ENCODE peak calls at places on chromosomes 1 and 21, in four cellular contexts. One of them, this sample, is unnamed. For H3K9me1, the result is how much of the 10 kb centered on the place peaks cover.

GRCh38 chr1:201370500-201370899 is 7.0 kb downstream of the TNNT2 start:
- DNase-seq in K562: no peak
- DNase-seq in IMR-90: no peak
- DNase-seq in endothelial cell of umbilical vein: no peak
- DNase-seq in this sample: no peak

GRCh38 chr1:78607944-78608343 is 12.3 kb upstream of the IFI44L start:
- DNase-seq in K562: no peak
- DNase-seq in IMR-90: no peak
- DNase-seq in endothelial cell of umbilical vein: no peak
- DNase-seq in this sample: no peak

GRCh38 chr1:1622578-1623094 is 7.3 kb downstream of the MIB2 start:
- DNase-seq in IMR-90: no peak
- DNase-seq in K562: no peak
- DNase-seq in endothelial cell of umbilical vein: no peak
- DNase-seq in this sample: no peak

GRCh38 chr1:193322218-193322617 is 135.8 kb upstream of the B3GALT2 start:
- DNase-seq in IMR-90: peak
- DNase-seq in K562: no peak
- DNase-seq in endothelial cell of umbilical vein: peak
- DNase-seq in this sample: no peak

GRCh38 chr1:42822833-42823392 is 5.7 kb upstream of the SVBP start:
- DNase-seq in K562: no peak
- DNase-seq in IMR-90: peak
- DNase-seq in endothelial cell of umbilical vein: no peak
- DNase-seq in this sample: no peak

GRCh38 chr1:109687641-109688499 is at the start of gene GSTM1:
- DNase-seq in endothelial cell of umbilical vein: no peak
- DNase-seq in K562: no peak
- DNase-seq in IMR-90: no peak
- DNase-seq in this sample: no peak

GRCh38 chr1:72284398-72285073 is 2.2 kb upstream of the NEGR1 start:
- DNase-seq in IMR-90: peak
- DNase-seq in K562: no peak
- DNase-seq in endothelial cell of umbilical vein: peak
- DNase-seq in this sample: peak

GRCh38 chr1:230463326-230463725 is 37.2 kb upstream of the PGBD5 start:
- DNase-seq in IMR-90: no peak
- DNase-seq in endothelial cell of umbilical vein: no peak
- DNase-seq in K562: no peak
- DNase-seq in this sample: no peak

GRCh38 chr1:204885790-204886189 is 15.1 kb downstream of the NFASC start:
- DNase-seq in IMR-90: no peak
- DNase-seq in endothelial cell of umbilical vein: no peak
- DNase-seq in K562: no peak
- DNase-seq in this sample: no peak

GRCh38 chr1:117857434-117857833 is 72.0 kb downstream of the GDAP2 start:
- DNase-seq in K562: no peak
- DNase-seq in IMR-90: peak
- DNase-seq in endothelial cell of umbilical vein: no peak
- DNase-seq in this sample: no peak

GRCh38 chr1:29597861-29598260 is 361.5 kb downstream of the PTPRU start:
- DNase-seq in K562: no peak
- DNase-seq in IMR-90: no peak
- DNase-seq in endothelial cell of umbilical vein: no peak
- DNase-seq in this sample: no peak

GRCh38 chr21:38358666-38359065 is 101.9 kb downstream of the KCNJ15 start:
- DNase-seq in endothelial cell of umbilical vein: no peak
- DNase-seq in K562: no peak
- DNase-seq in IMR-90: no peak
- DNase-seq in this sample: no peak

GRCh38 chr1:167488786-167489185 is 29.5 kb downstream of the CD247 start:
- DNase-seq in K562: no peak
- DNase-seq in IMR-90: no peak
- DNase-seq in endothelial cell of umbilical vein: no peak
- DNase-seq in this sample: no peak

GRCh38 chr21:39048064-39048463 is 135.2 kb downstream of the PSMG1 start:
- DNase-seq in K562: no peak
- DNase-seq in endothelial cell of umbilical vein: peak
- DNase-seq in IMR-90: peak
- DNase-seq in this sample: peak

GRCh38 chr1:53949651-53950050 is 3.5 kb downstream of the LRRC42 start:
- DNase-seq in K562: no peak
- DNase-seq in endothelial cell of umbilical vein: no peak
- DNase-seq in IMR-90: no peak
- DNase-seq in this sample: no peak

GRCh38 chr1:27438621-27439061 is 46.2 kb downstream of the GPR3 start:
- DNase-seq in IMR-90: no peak
- DNase-seq in endothelial cell of umbilical vein: no peak
- DNase-seq in K562: no peak
- DNase-seq in this sample: no peak

GRCh38 chr1:184210822-184211221 is 159.3 kb downstream of the TSEN15 start:
- DNase-seq in K562: no peak
- DNase-seq in endothelial cell of umbilical vein: no peak
- DNase-seq in IMR-90: no peak
- DNase-seq in this sample: no peak

GRCh38 chr1:184208622-184209021 is 157.1 kb downstream of the TSEN15 start:
- DNase-seq in endothelial cell of umbilical vein: no peak
- DNase-seq in IMR-90: no peak
- DNase-seq in K562: no peak
- DNase-seq in this sample: no peak

GRCh38 chr1:184212649-184213314 is 161.3 kb downstream of the TSEN15 start:
- DNase-seq in IMR-90: peak
- DNase-seq in K562: no peak
- DNase-seq in endothelial cell of umbilical vein: no peak
- DNase-seq in this sample: peak

GRCh38 chr1:184214128-184214527 is 162.6 kb downstream of the TSEN15 start:
- DNase-seq in K562: no peak
- DNase-seq in IMR-90: no peak
- DNase-seq in endothelial cell of umbilical vein: no peak
- DNase-seq in this sample: no peak

GRCh38 chr1:184210048-184210447 is 158.5 kb downstream of the TSEN15 start:
- DNase-seq in K562: no peak
- DNase-seq in endothelial cell of umbilical vein: no peak
- DNase-seq in IMR-90: peak
- DNase-seq in this sample: no peak
- H2AFZ ChIP-seq in K562: no peak
- H2AFZ ChIP-seq in endothelial cell of umbilical vein: no peak
- H2AFZ ChIP-seq in IMR-90: no peak
- H2AFZ ChIP-seq in this sample: no peak

DNA sequence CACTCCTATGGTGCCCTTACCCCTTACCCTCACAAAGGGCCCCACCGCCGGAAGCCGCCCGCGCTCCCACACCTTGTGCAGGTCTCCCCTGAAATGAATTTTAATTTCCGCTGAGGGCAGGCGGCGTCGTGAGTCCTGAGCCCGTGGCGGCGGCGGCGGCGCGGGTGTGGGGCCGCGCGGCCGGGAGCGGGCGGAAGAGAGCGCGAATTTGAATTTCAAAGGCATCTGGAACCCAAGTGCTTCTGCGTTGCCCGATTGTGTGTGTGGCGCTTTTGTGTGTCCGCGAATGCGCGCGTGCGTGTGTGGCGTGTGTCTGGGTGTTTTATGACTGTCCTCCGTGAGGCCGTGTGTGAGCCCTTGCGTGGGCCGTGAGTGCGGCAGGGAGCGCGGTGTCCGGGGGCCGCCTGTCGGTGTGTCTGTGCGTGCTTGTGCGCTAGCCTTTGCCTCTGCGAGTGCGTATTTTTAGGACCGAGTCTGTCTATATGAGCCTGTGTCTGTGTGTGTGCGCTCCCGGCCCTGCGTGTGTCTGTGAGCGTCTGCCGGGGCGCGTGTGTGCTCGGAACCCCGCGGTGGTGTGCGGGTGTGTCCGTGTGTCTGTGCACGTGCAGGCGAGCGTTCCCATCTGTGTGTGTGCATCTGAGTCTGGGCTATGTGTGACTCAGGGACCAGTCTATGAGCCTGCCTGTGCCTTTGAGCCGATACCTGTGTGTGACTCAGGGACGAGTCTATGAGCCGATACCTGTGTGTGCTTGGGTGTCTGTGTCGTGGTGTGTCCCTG is 7.9 kb upstream of the ADGRB2 start:
- DNase-seq in K562: no peak
- DNase-seq in IMR-90: peak
- DNase-seq in endothelial cell of umbilical vein: no peak
- DNase-seq in this sample: peak
- H3K4me3 ChIP-seq in K562: no peak
- H3K4me3 ChIP-seq in IMR-90: no peak
- H3K4me3 ChIP-seq in endothelial cell of umbilical vein: no peak
- H3K4me3 ChIP-seq in this sample: peak

GRCh38 chr1:23007106-23007505 is 8.5 kb downstream of the TEX46 start:
- DNase-seq in K562: no peak
- DNase-seq in IMR-90: no peak
- DNase-seq in endothelial cell of umbilical vein: no peak
- DNase-seq in this sample: no peak

GRCh38 chr1:23013657-23014056 is 2.0 kb downstream of the TEX46 start:
- DNase-seq in K562: no peak
- DNase-seq in endothelial cell of umbilical vein: no peak
- DNase-seq in IMR-90: no peak
- DNase-seq in this sample: peak

GRCh38 chr1:23008901-23009300 is 6.8 kb downstream of the TEX46 start:
- DNase-seq in endothelial cell of umbilical vein: no peak
- DNase-seq in IMR-90: no peak
- DNase-seq in K562: no peak
- DNase-seq in this sample: no peak

DNA sequence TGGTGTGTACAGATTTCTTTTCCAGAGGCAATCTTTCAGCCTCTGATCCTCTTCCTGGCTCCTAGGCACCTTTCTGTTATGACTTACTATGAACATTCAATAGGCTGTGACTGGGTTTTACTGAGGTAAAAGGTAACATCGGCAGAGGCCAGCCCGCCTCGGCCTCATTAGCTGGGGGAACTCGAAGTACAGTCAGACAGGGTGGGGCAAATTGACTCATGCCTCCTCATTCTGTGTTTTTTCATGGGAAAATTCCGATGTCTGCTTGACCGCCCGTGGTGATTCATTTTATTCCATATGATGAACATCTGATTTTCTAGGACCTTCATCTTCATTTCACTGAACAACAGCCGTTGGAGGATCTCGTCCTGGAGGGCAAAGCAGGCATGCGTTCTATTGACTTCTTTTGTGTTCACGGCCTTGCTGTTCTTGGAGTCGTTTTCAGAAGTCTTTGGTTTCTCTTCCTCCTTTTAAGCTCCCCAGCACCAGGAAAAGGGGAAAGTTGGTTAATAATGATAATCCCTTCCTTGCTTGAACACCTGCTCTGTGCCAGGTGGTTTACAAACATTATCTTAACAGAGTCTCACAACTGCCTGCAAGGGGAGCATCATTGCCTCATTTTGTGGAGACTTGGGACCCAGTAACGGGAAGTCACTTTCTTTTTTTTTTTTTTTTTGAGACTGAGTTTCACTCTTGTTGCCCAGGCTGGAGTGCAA is 4.8 kb downstream of the TEX46 start:
- DNase-seq in endothelial cell of umbilical vein: no peak
- DNase-seq in IMR-90: peak
- DNase-seq in K562: no peak
- DNase-seq in this sample: peak
- H3K9me1 ChIP-seq in endothelial cell of umbilical vein: under half
- H3K9me1 ChIP-seq in IMR-90: under half
- H3K9me1 ChIP-seq in K562: under half
- H3K9me1 ChIP-seq in this sample: under half

DNA sequence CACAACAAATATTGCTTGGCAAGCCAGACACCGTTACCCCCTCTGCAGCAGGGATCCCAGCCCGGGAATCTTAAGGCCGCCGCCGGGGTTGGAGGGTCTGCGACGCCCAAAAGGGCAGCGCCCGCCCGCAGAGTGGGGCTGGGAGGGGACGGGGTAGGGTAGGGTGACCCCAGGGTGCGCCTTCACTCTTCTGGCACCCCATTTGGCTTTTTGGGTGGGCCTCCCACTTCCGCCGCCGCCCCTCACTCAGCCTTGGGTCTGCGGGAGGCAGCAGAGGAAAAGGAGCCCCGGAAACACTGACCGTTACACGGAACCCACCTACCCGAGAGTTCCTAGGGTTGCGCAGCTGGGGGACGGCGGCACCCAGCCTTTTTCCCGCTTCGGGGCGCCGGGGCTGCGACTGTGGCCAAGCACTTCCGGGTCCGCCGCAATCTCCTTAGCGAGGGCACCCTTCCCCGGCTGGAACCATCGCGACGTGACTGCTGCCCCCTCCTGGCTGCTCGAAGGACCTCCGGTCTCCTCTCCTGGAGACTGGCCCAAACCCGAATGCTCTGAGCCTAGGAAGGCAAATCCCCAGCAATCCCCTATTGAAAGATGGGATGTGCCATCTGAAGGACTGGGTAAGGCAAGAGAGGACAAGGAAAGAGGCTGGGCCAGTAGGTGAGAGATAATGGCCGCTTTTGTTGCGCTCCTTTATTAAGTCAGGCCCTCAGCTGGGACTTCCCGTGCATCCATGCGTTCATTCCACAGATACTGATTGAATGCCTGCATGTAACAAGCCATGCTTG is at the start of gene PIGC:
- DNase-seq in endothelial cell of umbilical vein: peak
- DNase-seq in IMR-90: peak
- DNase-seq in K562: peak
- DNase-seq in this sample: no peak
- H2AFZ ChIP-seq in endothelial cell of umbilical vein: peak
- H2AFZ ChIP-seq in IMR-90: peak
- H2AFZ ChIP-seq in K562: peak
- H2AFZ ChIP-seq in this sample: peak

GRCh38 chr1:175089319-175089718 is 21.7 kb downstream of the TNN start:
- DNase-seq in K562: no peak
- DNase-seq in endothelial cell of umbilical vein: no peak
- DNase-seq in IMR-90: no peak
- DNase-seq in this sample: no peak
- H3K4me3 ChIP-seq in K562: no peak
- H3K4me3 ChIP-seq in endothelial cell of umbilical vein: no peak
- H3K4me3 ChIP-seq in IMR-90: no peak
- H3K4me3 ChIP-seq in this sample: no peak

GRCh38 chr21:34967509-34968289 is 81.4 kb downstream of the RUNX1 start:
- DNase-seq in IMR-90: peak
- DNase-seq in K562: peak
- DNase-seq in endothelial cell of umbilical vein: no peak
- DNase-seq in this sample: no peak
- H3K9me1 ChIP-seq in IMR-90: under half
- H3K9me1 ChIP-seq in K562: under half
- H3K9me1 ChIP-seq in endothelial cell of umbilical vein: under half
- H3K9me1 ChIP-seq in this sample: under half

DNA sequence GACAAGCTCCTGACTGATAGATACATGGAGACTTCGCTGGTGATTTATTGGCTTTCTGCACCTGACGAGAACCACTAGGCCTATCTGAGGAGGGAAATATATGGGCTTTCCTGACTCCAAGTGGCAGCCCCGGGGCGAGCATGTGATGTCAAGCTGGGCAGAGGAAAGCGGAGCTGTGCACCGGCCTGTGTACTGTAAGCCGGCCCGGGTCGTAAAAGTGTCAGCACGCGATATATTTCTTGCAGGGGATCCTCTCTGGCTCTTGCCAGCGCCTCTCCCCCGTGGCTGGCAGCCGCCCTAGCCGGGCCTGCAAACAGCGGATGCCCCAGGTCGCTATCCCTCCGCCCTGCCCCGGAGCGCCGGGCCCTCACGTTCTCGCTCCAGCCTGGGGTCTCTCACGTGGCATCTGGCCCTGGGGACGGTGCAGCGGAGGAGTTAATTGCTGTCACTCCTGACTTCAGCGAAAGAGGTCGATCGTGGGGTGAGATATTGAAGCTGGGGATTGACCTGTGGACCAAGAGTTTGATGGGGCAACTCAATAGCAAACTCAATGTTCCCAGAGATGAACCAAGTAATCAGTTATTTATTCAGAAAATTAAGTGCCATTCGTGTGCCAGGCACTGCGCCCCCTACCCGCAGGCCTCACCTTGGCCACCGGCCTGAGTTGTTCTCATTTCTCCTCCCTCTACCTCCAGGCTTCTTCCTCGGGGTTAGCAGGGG is 41.0 kb upstream of the HAO2 start:
- DNase-seq in endothelial cell of umbilical vein: peak
- DNase-seq in K562: no peak
- DNase-seq in IMR-90: no peak
- DNase-seq in this sample: no peak
- H2AFZ ChIP-seq in endothelial cell of umbilical vein: peak
- H2AFZ ChIP-seq in K562: no peak
- H2AFZ ChIP-seq in IMR-90: peak
- H2AFZ ChIP-seq in this sample: peak

This sample was measured in keratinocyte.